ENCODE peak calls at places on chromosome 5, in four cellular contexts. P, M, I and U are unnamed samples.

GRCh38 chr5:8729437-8729836 is 816.4 kb downstream of the SEMA5A start:
- DNase-seq in P (no peak), M (no peak), I (peak), U (no peak)

GRCh38 chr5:6087576-6087975 is 290.8 kb downstream of the MED10 start:
- DNase-seq in P (no peak), M (no peak), I (no peak), U (no peak)

GRCh38 chr5:58452566-58453258 is 7.2 kb downstream of the PLK2 start:
- DNase-seq in P (no peak), M (no peak), I (no peak), U (no peak)

GRCh38 chr5:56432326-56432725 is 199.2 kb upstream of the ANKRD55 start:
- DNase-seq in P (no peak), M (no peak), I (peak), U (no peak)

GRCh38 chr5:112312295-112312694 is 106.8 kb downstream of the EPB41L4A start:
- DNase-seq in P (no peak), M (no peak), I (no peak), U (no peak)

GRCh38 chr5:148746826-148747535 is 79.4 kb upstream of the ADRB2 start:
- DNase-seq in P (no peak), M (no peak), I (no peak), U (no peak)

GRCh38 chr5:41252036-41252435 is 38.7 kb upstream of the C6 start:
- DNase-seq in P (no peak), M (no peak), I (peak), U (no peak)

GRCh38 chr5:141135030-141135717 is at the start of gene PCDHB5:
- DNase-seq in P (peak), M (no peak), I (peak), U (no peak)

GRCh38 chr5:165138261-165138660 is 1632.8 kb downstream of the MAT2B start:
- DNase-seq in P (peak), M (no peak), I (no peak), U (no peak)

GRCh38 chr5:139277171-139277570 is 16.4 kb upstream of the MATR3 start:
- DNase-seq in P (no peak), M (no peak), I (no peak), U (no peak)

GRCh38 chr5:167573274-167574127 is 717.9 kb upstream of the WWC1 start:
- DNase-seq in P (peak), M (no peak), I (peak), U (peak)

GRCh38 chr5:150616024-150616470 is 24.4 kb upstream of the SYNPO start:
- DNase-seq in P (no peak), M (no peak), I (no peak), U (no peak)

GRCh38 chr5:114305402-114306207 is 56.3 kb upstream of the KCNN2 start:
- DNase-seq in P (peak), M (no peak), I (peak), U (no peak)

GRCh38 chr5:139686356-139686918 is 38.3 kb downstream of the CXXC5 start:
- DNase-seq in P (no peak), M (no peak), I (no peak), U (no peak)

GRCh38 chr5:10262121-10262774 is 12.2 kb downstream of the CCT5 start:
- DNase-seq in P (no peak), M (no peak), I (no peak), U (no peak)

GRCh38 chr5:60295423-60295822 is 401.9 kb upstream of the PDE4D start:
- DNase-seq in P (peak), M (no peak), I (peak), U (no peak)

GRCh38 chr5:174601937-174602336 is 122.4 kb upstream of the MSX2 start:
- DNase-seq in P (no peak), M (no peak), I (no peak), U (no peak)

GRCh38 chr5:763998-764781 is 20.3 kb downstream of the ZDHHC11B start:
- DNase-seq in P (no peak), M (no peak), I (no peak), U (no peak)

GRCh38 chr5:177409043-177409801 is at the start of gene F12:
- DNase-seq in P (no peak), M (no peak), I (no peak), U (no peak)

GRCh38 chr5:80884851-80885697 is 75.1 kb upstream of the RASGRF2 start:
- DNase-seq in P (no peak), M (no peak), I (peak), U (no peak)

GRCh38 chr5:107470007-107470582 is 200.6 kb downstream of the EFNA5 start:
- DNase-seq in P (peak), M (no peak), I (no peak), U (peak)

GRCh38 chr5:10630126-10630525 is 66.3 kb downstream of the ANKRD33B start:
- DNase-seq in P (no peak), M (no peak), I (no peak), U (peak)

GRCh38 chr5:111848374-111848914 is 91.5 kb upstream of the NREP start:
- DNase-seq in P (no peak), M (no peak), I (no peak), U (no peak)

GRCh38 chr5:155082401-155082800 is 68.8 kb downstream of the KIF4B start:
- DNase-seq in P (no peak), M (no peak), I (peak), U (peak)

GRCh38 chr5:68745459-68745858 is 348.4 kb upstream of the SLC30A5 start:
- DNase-seq in P (no peak), M (no peak), I (peak), U (no peak)

GRCh38 chr5:159982421-159983173 is 26.3 kb upstream of the TTC1 start:
- DNase-seq in P (no peak), M (no peak), I (no peak), U (peak)

GRCh38 chr5:97073420-97073819 is 69.0 kb downstream of the LIX1 start:
- DNase-seq in P (no peak), M (no peak), I (no peak), U (no peak)

GRCh38 chr5:97070234-97070633 is 72.2 kb downstream of the LIX1 start:
- DNase-seq in P (no peak), M (no peak), I (no peak), U (no peak)

GRCh38 chr5:97067296-97067695 is 75.1 kb downstream of the LIX1 start:
- DNase-seq in P (no peak), M (no peak), I (no peak), U (no peak)

GRCh38 chr5:97071993-97072392 is 70.4 kb downstream of the LIX1 start:
- DNase-seq in P (no peak), M (no peak), I (no peak), U (no peak)

GRCh38 chr5:97071101-97071500 is 71.3 kb downstream of the LIX1 start:
- DNase-seq in P (no peak), M (no peak), I (peak), U (no peak)
- H3K27ac ChIP-seq in P (no peak), M (peak), I (no peak), U (no peak)

GRCh38 chr5:54517512-54518145 is at the start of gene SNX18:
- DNase-seq in P (peak), M (peak), I (peak), U (peak)

GRCh38 chr5:54519083-54519541 is 1.6 kb downstream of the SNX18 start:
- DNase-seq in P (no peak), M (no peak), I (peak), U (no peak)

GRCh38 chr5:54520438-54520846 is 2.9 kb downstream of the SNX18 start:
- DNase-seq in P (peak), M (no peak), I (peak), U (peak)

GRCh38 chr5:54517174-54517511 is 416 bp upstream of the SNX18 start:
- DNase-seq in P (peak), M (no peak), I (no peak), U (no peak)

GRCh38 chr5:54518146-54519082 is 855 bp downstream of the SNX18 start:
- DNase-seq in P (peak), M (no peak), I (peak), U (peak)
- H3K27ac ChIP-seq in P (peak), M (peak), I (peak), U (peak)

DNA sequence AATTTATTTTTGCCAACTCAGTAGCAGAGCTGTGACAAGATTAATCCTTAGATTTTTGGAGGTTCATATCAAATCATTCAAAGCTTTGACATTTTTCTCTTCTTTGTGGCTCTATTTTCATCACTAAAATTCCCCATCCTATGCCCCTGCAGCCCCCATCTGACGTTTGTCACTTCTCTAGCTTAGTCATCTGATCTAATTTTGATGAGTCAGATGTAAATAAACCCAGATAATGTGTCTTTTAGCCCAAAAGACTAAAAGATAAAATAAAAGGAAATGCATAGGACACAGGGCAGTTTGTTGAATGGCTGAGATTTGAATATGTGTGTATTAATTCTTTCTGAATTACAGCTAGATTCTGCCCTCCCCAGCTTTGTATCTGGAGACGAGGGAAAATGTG is 897 bp upstream of the HSPB3 start:
- DNase-seq in P (no peak), M (no peak), I (peak), U (no peak)
- H3K27ac ChIP-seq in P (peak), M (peak), I (peak), U (no peak)

GRCh38 chr5:95162231-95162992 is 122.5 kb downstream of the MCTP1 start:
- DNase-seq in P (no peak), M (no peak), I (no peak), U (no peak)
- H3K27ac ChIP-seq in P (no peak), M (no peak), I (no peak), U (no peak)

GRCh38 chr5:96117863-96118651 is 156.4 kb upstream of the ELL2 start:
- DNase-seq in P (no peak), M (no peak), I (peak), U (no peak)
- H3K27ac ChIP-seq in P (no peak), M (peak), I (peak), U (no peak)

GRCh38 chr5:171969288-171969880 is 37.1 kb downstream of the FBXW11 start:
- DNase-seq in P (no peak), M (no peak), I (peak), U (no peak)
- H3K27ac ChIP-seq in P (no peak), M (no peak), I (peak), U (no peak)

GRCh38 chr5:31124026-31124425 is 69.5 kb upstream of the CDH6 start:
- DNase-seq in P (no peak), M (no peak), I (no peak), U (no peak)
- H3K27ac ChIP-seq in P (no peak), M (no peak), I (no peak), U (no peak)

GRCh38 chr5:73863911-73864310 is 237.9 kb downstream of the ARHGEF28 start:
- DNase-seq in P (no peak), M (no peak), I (no peak), U (no peak)
- H3K27ac ChIP-seq in P (no peak), M (no peak), I (no peak), U (no peak)